ENCODE peak calls at places on chromosomes 7 and 10, in four cellular contexts. P is GM12878, G is HepG2, N is SK-N-SH. Z is an unnamed sample.

GRCh38 chr10:109934958-109935793 is 11.9 kb upstream of the XPNPEP1 start:
- DNase-seq in P (no peak), G (no peak), N (peak; percentile 15), Z (peak; percentile 73)

GRCh38 chr7:45001138-45001694 is 1.2 kb downstream of the CCM2 start:
- DNase-seq in P (no peak), G (no peak), N (peak; percentile 31), Z (no peak)

GRCh38 chr7:106187613-106188350 is 75.7 kb upstream of the SYPL1 start:
- DNase-seq in P (no peak), G (no peak), N (no peak), Z (no peak)

GRCh38 chr10:66627156-66627555 is 298.7 kb upstream of the LRRTM3 start:
- DNase-seq in P (no peak), G (peak; percentile 34), N (peak; percentile 27), Z (no peak)

GRCh38 chr10:63711866-63712716 is 190.9 kb downstream of the REEP3 start:
- DNase-seq in P (no peak), G (peak; percentile 33), N (peak; percentile 82), Z (no peak)

GRCh38 chr10:125003146-125003900 is 61.4 kb downstream of the ZRANB1 start:
- DNase-seq in P (no peak), G (no peak), N (peak; percentile 36), Z (no peak)

GRCh38 chr10:61987951-61988379 is 86.5 kb downstream of the ARID5B start:
- DNase-seq in P (peak; percentile 97), G (no peak), N (no peak), Z (no peak)

GRCh38 chr10:49737474-49738201 is 24.5 kb downstream of the OGDHL start:
- DNase-seq in P (no peak), G (no peak), N (no peak), Z (no peak)

GRCh38 chr10:96254976-96255375 is 16.4 kb downstream of the BLNK start:
- DNase-seq in P (no peak), G (no peak), N (no peak), Z (no peak)

GRCh38 chr10:63120554-63120953 is 12.6 kb upstream of the NRBF2 start:
- DNase-seq in P (no peak), G (no peak), N (no peak), Z (no peak)

GRCh38 chr7:96328016-96328415 is 6.1 kb upstream of the SLC25A13 start:
- DNase-seq in P (no peak), G (no peak), N (no peak), Z (no peak)

GRCh38 chr7:30665043-30665442 is 17.2 kb downstream of the CRHR2 start:
- DNase-seq in P (no peak), G (no peak), N (no peak), Z (no peak)
- TF ChIP-seq TCF12 in P (no peak), G (no peak), N (no peak), Z (no peak)

DNA sequence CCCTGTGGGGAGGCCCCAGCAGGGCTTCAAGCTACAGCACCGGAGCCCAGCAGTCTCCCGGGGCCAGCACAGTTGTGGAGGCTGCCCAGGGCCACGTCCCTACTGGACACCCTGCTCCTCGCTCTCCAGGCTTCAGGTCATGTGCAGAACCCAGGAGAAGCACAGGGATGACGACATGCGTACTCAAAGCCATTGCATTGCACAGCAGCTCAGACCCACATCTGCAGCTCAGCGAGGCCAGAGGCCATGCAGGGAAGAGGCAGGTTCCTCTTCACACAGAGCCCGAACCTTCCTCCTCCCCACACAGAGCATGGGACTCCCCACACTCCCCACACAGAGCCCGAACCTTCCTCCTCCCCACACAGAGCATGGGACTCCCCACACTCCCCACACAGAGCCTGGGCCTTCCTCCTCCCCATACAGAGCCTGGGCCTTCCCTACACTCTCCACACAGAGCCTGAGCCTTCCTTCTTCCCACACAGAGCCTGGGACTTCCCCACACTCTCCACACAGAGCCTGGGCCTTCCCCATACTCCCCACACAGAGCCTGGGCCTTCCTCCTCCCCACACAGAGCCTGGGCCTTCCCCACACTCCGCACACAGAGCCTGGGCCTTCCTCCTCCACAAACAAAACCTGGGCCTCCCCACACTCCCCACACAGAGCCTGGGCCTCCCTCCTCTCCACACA is 12.3 kb downstream of the CFAP46 start:
- DNase-seq in P (peak; percentile 43), G (no peak), N (no peak), Z (no peak)
- TF ChIP-seq TCF12 in P (no peak), G (no peak), N (no peak), Z (no peak)

GRCh38 chr7:48173983-48174382 is 2.7 kb downstream of the ABCA13 start:
- DNase-seq in P (no peak), G (no peak), N (no peak), Z (no peak)
- TF ChIP-seq TCF12 in P (no peak), G (no peak), N (no peak), Z (no peak)

GRCh38 chr10:116893686-116894037 is 44.4 kb downstream of the ENO4 start:
- DNase-seq in P (no peak), G (no peak), N (no peak), Z (no peak)

GRCh38 chr10:116888380-116889055 is 39.2 kb downstream of the ENO4 start:
- DNase-seq in P (no peak), G (peak; percentile 4), N (no peak), Z (peak; percentile 39)

GRCh38 chr10:116892873-116893685 is 43.8 kb downstream of the ENO4 start:
- DNase-seq in P (no peak), G (no peak), N (no peak), Z (no peak)

GRCh38 chr10:116889066-116889465 is 39.8 kb downstream of the ENO4 start:
- DNase-seq in P (no peak), G (no peak), N (no peak), Z (no peak)

DNA sequence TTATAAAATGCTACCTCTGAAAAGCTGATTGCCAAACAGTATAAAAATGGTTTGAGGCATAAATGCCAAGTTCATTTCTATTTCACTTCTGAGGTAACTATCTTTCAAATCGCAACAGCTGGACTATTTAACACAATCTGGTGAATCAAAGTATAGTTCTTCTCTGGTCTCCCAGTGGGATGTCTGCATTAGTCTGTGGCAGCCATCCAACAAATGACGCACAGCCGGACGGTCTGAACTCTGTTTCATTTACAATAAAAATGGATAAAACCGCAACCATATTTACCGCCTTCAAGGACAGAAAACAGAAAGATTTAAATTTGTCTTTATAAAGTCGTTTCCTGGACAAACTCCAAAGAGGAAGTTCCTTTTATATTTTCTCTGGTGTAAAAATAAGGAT is 41.9 kb downstream of the ENO4 start:
- DNase-seq in P (no peak), G (no peak), N (peak; percentile 74), Z (no peak)
- TF ChIP-seq TCF12 in P (no peak), G (no peak), N (peak; percentile 98), Z (no peak)